ENCODE peak calls at places on chromosomes 7 and 10, in ten cellular contexts. One of them, this sample, is unnamed.

GRCh38 chr7:81031996-81032395 is 113.1 kb upstream of the SEMA3C start:
- DNase-seq in mesothelial cell of epicardium: no peak
- DNase-seq in AG09319: no peak
- DNase-seq in spleen: no peak
- DNase-seq in Caco-2: no peak
- DNase-seq in psoas muscle: no peak
- DNase-seq in choroid plexus epithelial cell: no peak
- DNase-seq in adrenal gland: no peak
- DNase-seq in fibroblast of pulmonary artery: no peak
- DNase-seq in mammary epithelial cell: no peak
- DNase-seq in this sample: no peak

GRCh38 chr10:86651631-86652331 is 2.6 kb upstream of the OPN4 start:
- DNase-seq in mesothelial cell of epicardium: no peak
- DNase-seq in AG09319: no peak
- DNase-seq in spleen: peak
- DNase-seq in Caco-2: no peak
- DNase-seq in psoas muscle: no peak
- DNase-seq in choroid plexus epithelial cell: no peak
- DNase-seq in adrenal gland: peak
- DNase-seq in fibroblast of pulmonary artery: no peak
- DNase-seq in mammary epithelial cell: no peak
- DNase-seq in this sample: no peak

GRCh38 chr10:130924138-130924819 is 387.2 kb downstream of the TCERG1L start:
- DNase-seq in mesothelial cell of epicardium: no peak
- DNase-seq in AG09319: no peak
- DNase-seq in spleen: no peak
- DNase-seq in Caco-2: no peak
- DNase-seq in psoas muscle: no peak
- DNase-seq in choroid plexus epithelial cell: no peak
- DNase-seq in adrenal gland: peak
- DNase-seq in fibroblast of pulmonary artery: no peak
- DNase-seq in mammary epithelial cell: no peak
- DNase-seq in this sample: no peak

GRCh38 chr7:22990588-22990949 is 23.4 kb downstream of the HYCC1 start:
- DNase-seq in mesothelial cell of epicardium: no peak
- DNase-seq in AG09319: no peak
- DNase-seq in spleen: no peak
- DNase-seq in Caco-2: no peak
- DNase-seq in psoas muscle: no peak
- DNase-seq in choroid plexus epithelial cell: peak
- DNase-seq in adrenal gland: no peak
- DNase-seq in fibroblast of pulmonary artery: peak
- DNase-seq in mammary epithelial cell: peak
- DNase-seq in this sample: no peak

GRCh38 chr7:43363429-43363894 is 219.4 kb upstream of the STK17A start:
- DNase-seq in mesothelial cell of epicardium: no peak
- DNase-seq in AG09319: no peak
- DNase-seq in spleen: no peak
- DNase-seq in Caco-2: no peak
- DNase-seq in psoas muscle: no peak
- DNase-seq in choroid plexus epithelial cell: no peak
- DNase-seq in adrenal gland: no peak
- DNase-seq in fibroblast of pulmonary artery: no peak
- DNase-seq in mammary epithelial cell: no peak
- DNase-seq in this sample: no peak

GRCh38 chr7:81150951-81151361 is 232.1 kb upstream of the SEMA3C start:
- DNase-seq in mesothelial cell of epicardium: no peak
- DNase-seq in AG09319: no peak
- DNase-seq in spleen: no peak
- DNase-seq in Caco-2: no peak
- DNase-seq in psoas muscle: peak
- DNase-seq in choroid plexus epithelial cell: peak
- DNase-seq in adrenal gland: no peak
- DNase-seq in fibroblast of pulmonary artery: no peak
- DNase-seq in mammary epithelial cell: peak
- DNase-seq in this sample: no peak

GRCh38 chr7:82506702-82507101 is 63.1 kb upstream of the CACNA2D1 start:
- DNase-seq in mesothelial cell of epicardium: no peak
- DNase-seq in AG09319: no peak
- DNase-seq in spleen: no peak
- DNase-seq in Caco-2: no peak
- DNase-seq in psoas muscle: peak
- DNase-seq in choroid plexus epithelial cell: peak
- DNase-seq in adrenal gland: peak
- DNase-seq in fibroblast of pulmonary artery: peak
- DNase-seq in mammary epithelial cell: peak
- DNase-seq in this sample: no peak

GRCh38 chr7:121081327-121081936 is 92.9 kb downstream of the CPED1 start:
- DNase-seq in mesothelial cell of epicardium: no peak
- DNase-seq in AG09319: peak
- DNase-seq in spleen: no peak
- DNase-seq in Caco-2: peak
- DNase-seq in psoas muscle: no peak
- DNase-seq in choroid plexus epithelial cell: peak
- DNase-seq in adrenal gland: no peak
- DNase-seq in fibroblast of pulmonary artery: peak
- DNase-seq in mammary epithelial cell: peak
- DNase-seq in this sample: peak

GRCh38 chr7:93828260-93828659 is 62.3 kb downstream of the TFPI2 start:
- DNase-seq in mesothelial cell of epicardium: no peak
- DNase-seq in AG09319: no peak
- DNase-seq in spleen: no peak
- DNase-seq in Caco-2: no peak
- DNase-seq in psoas muscle: no peak
- DNase-seq in choroid plexus epithelial cell: no peak
- DNase-seq in adrenal gland: no peak
- DNase-seq in fibroblast of pulmonary artery: no peak
- DNase-seq in mammary epithelial cell: no peak
- DNase-seq in this sample: peak

GRCh38 chr10:129850790-129851189 is 113.3 kb downstream of the EBF3 start:
- DNase-seq in mesothelial cell of epicardium: no peak
- DNase-seq in AG09319: no peak
- DNase-seq in spleen: no peak
- DNase-seq in Caco-2: no peak
- DNase-seq in psoas muscle: no peak
- DNase-seq in choroid plexus epithelial cell: no peak
- DNase-seq in adrenal gland: no peak
- DNase-seq in fibroblast of pulmonary artery: no peak
- DNase-seq in mammary epithelial cell: no peak
- DNase-seq in this sample: no peak

GRCh38 chr7:117086788-117087187 is 133.5 kb downstream of the ST7 start:
- DNase-seq in mesothelial cell of epicardium: no peak
- DNase-seq in AG09319: no peak
- DNase-seq in spleen: no peak
- DNase-seq in Caco-2: no peak
- DNase-seq in psoas muscle: no peak
- DNase-seq in choroid plexus epithelial cell: peak
- DNase-seq in adrenal gland: no peak
- DNase-seq in fibroblast of pulmonary artery: peak
- DNase-seq in mammary epithelial cell: no peak
- DNase-seq in this sample: peak

GRCh38 chr7:152664636-152665035 is 11.3 kb downstream of the XRCC2 start:
- DNase-seq in mesothelial cell of epicardium: no peak
- DNase-seq in AG09319: no peak
- DNase-seq in spleen: no peak
- DNase-seq in Caco-2: peak
- DNase-seq in psoas muscle: no peak
- DNase-seq in choroid plexus epithelial cell: peak
- DNase-seq in adrenal gland: no peak
- DNase-seq in fibroblast of pulmonary artery: peak
- DNase-seq in mammary epithelial cell: peak
- DNase-seq in this sample: no peak

GRCh38 chr7:31663072-31663471 is 23.9 kb upstream of the PPP1R17 start:
- DNase-seq in mesothelial cell of epicardium: no peak
- DNase-seq in AG09319: no peak
- DNase-seq in spleen: no peak
- DNase-seq in Caco-2: peak
- DNase-seq in psoas muscle: no peak
- DNase-seq in choroid plexus epithelial cell: no peak
- DNase-seq in adrenal gland: no peak
- DNase-seq in fibroblast of pulmonary artery: no peak
- DNase-seq in mammary epithelial cell: no peak
- DNase-seq in this sample: no peak

GRCh38 chr10:129865960-129866359 is 98.1 kb downstream of the EBF3 start:
- DNase-seq in mesothelial cell of epicardium: no peak
- DNase-seq in AG09319: no peak
- DNase-seq in spleen: no peak
- DNase-seq in Caco-2: peak
- DNase-seq in psoas muscle: no peak
- DNase-seq in choroid plexus epithelial cell: no peak
- DNase-seq in adrenal gland: no peak
- DNase-seq in fibroblast of pulmonary artery: no peak
- DNase-seq in mammary epithelial cell: no peak
- DNase-seq in this sample: no peak

GRCh38 chr7:40437498-40437897 is 302.7 kb downstream of the SUGCT start:
- DNase-seq in mesothelial cell of epicardium: no peak
- DNase-seq in AG09319: peak
- DNase-seq in spleen: no peak
- DNase-seq in Caco-2: peak
- DNase-seq in psoas muscle: no peak
- DNase-seq in choroid plexus epithelial cell: peak
- DNase-seq in adrenal gland: no peak
- DNase-seq in fibroblast of pulmonary artery: peak
- DNase-seq in mammary epithelial cell: peak
- DNase-seq in this sample: no peak

GRCh38 chr7:52917982-52918578 is 117.4 kb upstream of the POM121L12 start:
- DNase-seq in mesothelial cell of epicardium: no peak
- DNase-seq in AG09319: no peak
- DNase-seq in spleen: no peak
- DNase-seq in Caco-2: peak
- DNase-seq in psoas muscle: no peak
- DNase-seq in choroid plexus epithelial cell: no peak
- DNase-seq in adrenal gland: no peak
- DNase-seq in fibroblast of pulmonary artery: no peak
- DNase-seq in mammary epithelial cell: no peak
- DNase-seq in this sample: no peak

GRCh38 chr7:117946201-117946633 is 73.0 kb upstream of the CTTNBP2 start:
- DNase-seq in mesothelial cell of epicardium: no peak
- DNase-seq in AG09319: no peak
- DNase-seq in spleen: no peak
- DNase-seq in Caco-2: no peak
- DNase-seq in psoas muscle: no peak
- DNase-seq in choroid plexus epithelial cell: peak
- DNase-seq in adrenal gland: no peak
- DNase-seq in fibroblast of pulmonary artery: no peak
- DNase-seq in mammary epithelial cell: peak
- DNase-seq in this sample: no peak

GRCh38 chr7:73612598-73613269 is 11.6 kb downstream of the MLXIPL start:
- DNase-seq in mesothelial cell of epicardium: no peak
- DNase-seq in AG09319: no peak
- DNase-seq in spleen: no peak
- DNase-seq in Caco-2: peak
- DNase-seq in psoas muscle: peak
- DNase-seq in choroid plexus epithelial cell: peak
- DNase-seq in adrenal gland: peak
- DNase-seq in fibroblast of pulmonary artery: peak
- DNase-seq in mammary epithelial cell: peak
- DNase-seq in this sample: no peak

GRCh38 chr7:47614450-47614849 is 32.5 kb upstream of the TNS3 start:
- DNase-seq in mesothelial cell of epicardium: no peak
- DNase-seq in AG09319: no peak
- DNase-seq in spleen: no peak
- DNase-seq in Caco-2: no peak
- DNase-seq in psoas muscle: no peak
- DNase-seq in choroid plexus epithelial cell: no peak
- DNase-seq in adrenal gland: no peak
- DNase-seq in fibroblast of pulmonary artery: no peak
- DNase-seq in mammary epithelial cell: no peak
- DNase-seq in this sample: no peak

GRCh38 chr10:119177708-119178370 is 773 bp downstream of the PRDX3 start:
- DNase-seq in mesothelial cell of epicardium: no peak
- DNase-seq in AG09319: no peak
- DNase-seq in spleen: no peak
- DNase-seq in Caco-2: no peak
- DNase-seq in psoas muscle: no peak
- DNase-seq in choroid plexus epithelial cell: no peak
- DNase-seq in adrenal gland: no peak
- DNase-seq in fibroblast of pulmonary artery: no peak
- DNase-seq in mammary epithelial cell: no peak
- DNase-seq in this sample: no peak

GRCh38 chr7:13833872-13834271 is 155.6 kb downstream of the ETV1 start:
- DNase-seq in mesothelial cell of epicardium: no peak
- DNase-seq in AG09319: no peak
- DNase-seq in spleen: no peak
- DNase-seq in Caco-2: no peak
- DNase-seq in psoas muscle: no peak
- DNase-seq in choroid plexus epithelial cell: no peak
- DNase-seq in adrenal gland: no peak
- DNase-seq in fibroblast of pulmonary artery: no peak
- DNase-seq in mammary epithelial cell: no peak
- DNase-seq in this sample: no peak
- TF ChIP-seq CTCF in mesothelial cell of epicardium: no peak
- TF ChIP-seq CTCF in AG09319: no peak
- TF ChIP-seq CTCF in spleen: no peak
- TF ChIP-seq CTCF in Caco-2: no peak
- TF ChIP-seq CTCF in psoas muscle: no peak
- TF ChIP-seq CTCF in choroid plexus epithelial cell: no peak
- TF ChIP-seq CTCF in adrenal gland: no peak
- TF ChIP-seq CTCF in fibroblast of pulmonary artery: no peak
- TF ChIP-seq CTCF in mammary epithelial cell: no peak
- TF ChIP-seq CTCF in this sample: no peak

GRCh38 chr7:150895809-150896208 is 43.5 kb downstream of the AOC1 start:
- DNase-seq in mesothelial cell of epicardium: no peak
- DNase-seq in AG09319: no peak
- DNase-seq in spleen: no peak
- DNase-seq in Caco-2: no peak
- DNase-seq in psoas muscle: no peak
- DNase-seq in choroid plexus epithelial cell: no peak
- DNase-seq in adrenal gland: no peak
- DNase-seq in fibroblast of pulmonary artery: no peak
- DNase-seq in mammary epithelial cell: no peak
- DNase-seq in this sample: no peak
- TF ChIP-seq CTCF in mesothelial cell of epicardium: no peak
- TF ChIP-seq CTCF in AG09319: no peak
- TF ChIP-seq CTCF in spleen: no peak
- TF ChIP-seq CTCF in Caco-2: no peak
- TF ChIP-seq CTCF in psoas muscle: no peak
- TF ChIP-seq CTCF in choroid plexus epithelial cell: no peak
- TF ChIP-seq CTCF in adrenal gland: no peak
- TF ChIP-seq CTCF in fibroblast of pulmonary artery: no peak
- TF ChIP-seq CTCF in mammary epithelial cell: no peak
- TF ChIP-seq CTCF in this sample: no peak

GRCh38 chr10:114397651-114398145 is 6.6 kb downstream of the AFAP1L2 start:
- DNase-seq in mesothelial cell of epicardium: no peak
- DNase-seq in AG09319: no peak
- DNase-seq in spleen: no peak
- DNase-seq in Caco-2: no peak
- DNase-seq in psoas muscle: no peak
- DNase-seq in choroid plexus epithelial cell: peak
- DNase-seq in adrenal gland: no peak
- DNase-seq in fibroblast of pulmonary artery: peak
- DNase-seq in mammary epithelial cell: peak
- DNase-seq in this sample: no peak
- TF ChIP-seq CTCF in mesothelial cell of epicardium: no peak
- TF ChIP-seq CTCF in AG09319: no peak
- TF ChIP-seq CTCF in spleen: no peak
- TF ChIP-seq CTCF in Caco-2: no peak
- TF ChIP-seq CTCF in psoas muscle: no peak
- TF ChIP-seq CTCF in choroid plexus epithelial cell: peak
- TF ChIP-seq CTCF in adrenal gland: no peak
- TF ChIP-seq CTCF in fibroblast of pulmonary artery: no peak
- TF ChIP-seq CTCF in mammary epithelial cell: peak
- TF ChIP-seq CTCF in this sample: no peak

GRCh38 chr7:105212236-105212635 is 176.5 kb downstream of the SRPK2 start:
- DNase-seq in mesothelial cell of epicardium: no peak
- DNase-seq in AG09319: no peak
- DNase-seq in spleen: no peak
- DNase-seq in Caco-2: no peak
- DNase-seq in psoas muscle: no peak
- DNase-seq in choroid plexus epithelial cell: peak
- DNase-seq in adrenal gland: no peak
- DNase-seq in fibroblast of pulmonary artery: no peak
- DNase-seq in mammary epithelial cell: no peak
- DNase-seq in this sample: no peak
- TF ChIP-seq CTCF in mesothelial cell of epicardium: no peak
- TF ChIP-seq CTCF in AG09319: no peak
- TF ChIP-seq CTCF in spleen: no peak
- TF ChIP-seq CTCF in Caco-2: no peak
- TF ChIP-seq CTCF in psoas muscle: no peak
- TF ChIP-seq CTCF in choroid plexus epithelial cell: peak
- TF ChIP-seq CTCF in adrenal gland: no peak
- TF ChIP-seq CTCF in fibroblast of pulmonary artery: no peak
- TF ChIP-seq CTCF in mammary epithelial cell: no peak
- TF ChIP-seq CTCF in this sample: no peak

This sample was measured in GM20000.